ENCODE peak calls at places on chromosomes 11 and 22, in five cellular contexts. Y, C, Q, H and T are unnamed samples.

GRCh38 chr11:113201055-113201818 is 113.1 kb upstream of the TTC12 start:
- DNase-seq in Q (no peak), H (no peak), C (no peak), Y (no peak), T (no peak)

GRCh38 chr22:28129319-28129962 is 210.4 kb upstream of the PITPNB start:
- DNase-seq in H (no peak), Q (no peak), C (no peak), Y (no peak), T (no peak)

GRCh38 chr11:35558468-35558867 is 33.1 kb upstream of the PAMR1 start:
- DNase-seq in Y (peak), H (no peak), C (no peak), Q (no peak), T (no peak)

GRCh38 chr22:23053051-23053707 is 17.1 kb upstream of the GNAZ start:
- DNase-seq in Y (no peak), Q (no peak), H (no peak), C (no peak), T (no peak)

GRCh38 chr11:12629601-12630313 is 44.5 kb upstream of the TEAD1 start:
- DNase-seq in H (no peak), C (no peak), Y (peak), Q (no peak), T (no peak)

GRCh38 chr11:69308936-69309799 is 15.2 kb downstream of the MYEOV start:
- DNase-seq in Y (no peak), C (no peak), H (no peak), Q (no peak), T (no peak)

GRCh38 chr22:50125029-50125428 is 35.2 kb downstream of the MOV10L1 start:
- DNase-seq in H (no peak), Q (no peak), Y (no peak), C (no peak), T (no peak)

GRCh38 chr11:7651140-7651551 is 22.2 kb downstream of the CYB5R2 start:
- DNase-seq in Y (no peak), C (peak), Q (no peak), H (no peak), T (no peak)

GRCh38 chr11:2813141-2813908 is 72.2 kb downstream of the CDKN1C start:
- DNase-seq in Y (peak), Q (no peak), C (no peak), H (peak), T (no peak)

GRCh38 chr22:29784451-29785361 is 17.5 kb downstream of the UQCR10 start:
- DNase-seq in C (no peak), Y (peak), H (no peak), Q (no peak), T (no peak)

GRCh38 chr11:14059491-14059890 is 97.0 kb downstream of the SPON1 start:
- DNase-seq in Y (no peak), C (no peak), H (no peak), Q (no peak), T (no peak)

GRCh38 chr11:2472428-2473186 is 27.8 kb downstream of the KCNQ1 start:
- DNase-seq in Y (no peak), C (peak), Q (no peak), H (no peak), T (no peak)

GRCh38 chr11:78801161-78801884 is 226.7 kb upstream of the NARS2 start:
- DNase-seq in C (peak), Q (no peak), Y (peak), H (no peak), T (peak)

GRCh38 chr11:45361551-45361950 is 75.4 kb upstream of the SYT13 start:
- DNase-seq in Q (no peak), H (no peak), C (no peak), Y (no peak), T (no peak)

GRCh38 chr11:116454020-116454645 is 318.7 kb downstream of the BUD13 start:
- DNase-seq in Q (no peak), H (peak), Y (peak), C (no peak), T (no peak)

GRCh38 chr11:1462576-1462975 is 24.0 kb downstream of the MOB2 start:
- DNase-seq in Q (no peak), C (no peak), H (no peak), Y (no peak), T (no peak)

GRCh38 chr22:35399114-35399677 is 744 bp upstream of the MCM5 start:
- DNase-seq in Q (no peak), Y (no peak), H (no peak), C (no peak), T (no peak)

GRCh38 chr11:34044664-34045485 is 6.7 kb upstream of the CAPRIN1 start:
- DNase-seq in C (peak), Q (no peak), H (peak), Y (peak), T (no peak)

GRCh38 chr11:114125959-114126358 is 66.4 kb downstream of the ZBTB16 start:
- DNase-seq in Q (no peak), C (no peak), Y (no peak), H (no peak), T (no peak)

GRCh38 chr11:10588904-10589303 is 20.4 kb upstream of the LYVE1 start:
- DNase-seq in H (no peak), C (no peak), Y (no peak), Q (no peak), T (no peak)

GRCh38 chr22:31162015-31162765 is 2.2 kb downstream of the RNF185 start:
- DNase-seq in Y (no peak), Q (no peak), H (no peak), C (no peak), T (no peak)

GRCh38 chr22:45777852-45778172 is 106.2 kb downstream of the ATXN10 start:
- DNase-seq in H (no peak), C (no peak), Y (no peak), Q (no peak), T (no peak)

GRCh38 chr11:70124321-70125061 is 46.4 kb downstream of the ANO1 start:
- DNase-seq in C (peak), Y (no peak), Q (no peak), H (no peak), T (no peak)

GRCh38 chr22:33006955-33007318 is 51.2 kb downstream of the SYN3 start:
- DNase-seq in H (no peak), C (no peak), Q (no peak), Y (no peak), T (no peak)

GRCh38 chr11:133082851-133083488 is 449.3 kb downstream of the OPCML start:
- DNase-seq in Q (no peak), Y (peak), C (no peak), H (peak), T (peak)

GRCh38 chr22:19852177-19852781 is 2.4 kb downstream of the GNB1L start:
- DNase-seq in H (no peak), Q (no peak), Y (no peak), C (no peak), T (no peak)

GRCh38 chr11:267491-267994 is 10.7 kb upstream of the NLRP6 start:
- DNase-seq in Q (peak), H (peak), C (no peak), Y (no peak), T (no peak)

GRCh38 chr22:29998627-29999026 is 81.6 kb upstream of the HORMAD2 start:
- DNase-seq in Y (no peak), H (no peak), C (no peak), Q (no peak), T (no peak)

GRCh38 chr11:12042215-12042676 is 33.8 kb upstream of the DKK3 start:
- DNase-seq in H (no peak), Y (peak), C (no peak), Q (no peak), T (peak)

GRCh38 chr11:69860244-69860643 is 41.0 kb upstream of the FGF3 start:
- DNase-seq in H (no peak), Q (no peak), Y (no peak), C (no peak), T (no peak)

GRCh38 chr11:113974741-113975470 is at the start of gene HTR3A:
- DNase-seq in Q (no peak), Y (peak), C (no peak), H (no peak), T (no peak)